ENCODE peak calls at places on chromosomes 4 and X, in four cellular contexts. One of them, this sample, is unnamed.

GRCh38 chr4:143294710-143295109 is 42.0 kb upstream of the GAB1 start:
- DNase-seq in stimulated activated CD4-positive, alpha-beta T cell treated with anti-CD3 and anti-CD28 coated beads, Interleukin-4, amount 100 ng/mL, for 4 hours: no peak
- DNase-seq in stimulated activated CD8-positive, alpha-beta memory T cell treated with anti-CD3 and anti-CD28 coated beads, Interleukin-15, amount 100 ng/mL, for 48 hours: no peak
- DNase-seq in central memory CD4-positive, alpha-beta T cell: no peak
- DNase-seq in this sample: no peak

GRCh38 chr4:6118201-6118600 is 82.1 kb downstream of the JAKMIP1 start:
- DNase-seq in central memory CD4-positive, alpha-beta T cell: no peak
- DNase-seq in stimulated activated CD4-positive, alpha-beta T cell treated with anti-CD3 and anti-CD28 coated beads, Interleukin-4, amount 100 ng/mL, for 4 hours: no peak
- DNase-seq in stimulated activated CD8-positive, alpha-beta memory T cell treated with anti-CD3 and anti-CD28 coated beads, Interleukin-15, amount 100 ng/mL, for 48 hours: no peak
- DNase-seq in this sample: no peak

GRCh38 chr4:39067451-39067850 is 5.4 kb downstream of the KLHL5 start:
- DNase-seq in stimulated activated CD4-positive, alpha-beta T cell treated with anti-CD3 and anti-CD28 coated beads, Interleukin-4, amount 100 ng/mL, for 4 hours: no peak
- DNase-seq in stimulated activated CD8-positive, alpha-beta memory T cell treated with anti-CD3 and anti-CD28 coated beads, Interleukin-15, amount 100 ng/mL, for 48 hours: no peak
- DNase-seq in central memory CD4-positive, alpha-beta T cell: no peak
- DNase-seq in this sample: no peak

GRCh38 chr4:25350561-25350960 is 26.5 kb upstream of the ANAPC4 start:
- DNase-seq in central memory CD4-positive, alpha-beta T cell: no peak
- DNase-seq in stimulated activated CD4-positive, alpha-beta T cell treated with anti-CD3 and anti-CD28 coated beads, Interleukin-4, amount 100 ng/mL, for 4 hours: no peak
- DNase-seq in stimulated activated CD8-positive, alpha-beta memory T cell treated with anti-CD3 and anti-CD28 coated beads, Interleukin-15, amount 100 ng/mL, for 48 hours: no peak
- DNase-seq in this sample: no peak

GRCh38 chr4:81724925-81725329 is 253.2 kb upstream of the RASGEF1B start:
- DNase-seq in stimulated activated CD8-positive, alpha-beta memory T cell treated with anti-CD3 and anti-CD28 coated beads, Interleukin-15, amount 100 ng/mL, for 48 hours: peak
- DNase-seq in central memory CD4-positive, alpha-beta T cell: peak
- DNase-seq in stimulated activated CD4-positive, alpha-beta T cell treated with anti-CD3 and anti-CD28 coated beads, Interleukin-4, amount 100 ng/mL, for 4 hours: peak
- DNase-seq in this sample: peak

GRCh38 chrX:93538575-93538974 is 134.8 kb downstream of the NAP1L3 start:
- DNase-seq in central memory CD4-positive, alpha-beta T cell: no peak
- DNase-seq in stimulated activated CD8-positive, alpha-beta memory T cell treated with anti-CD3 and anti-CD28 coated beads, Interleukin-15, amount 100 ng/mL, for 48 hours: no peak
- DNase-seq in stimulated activated CD4-positive, alpha-beta T cell treated with anti-CD3 and anti-CD28 coated beads, Interleukin-4, amount 100 ng/mL, for 4 hours: no peak
- DNase-seq in this sample: no peak

GRCh38 chr4:38691251-38692008 is 27.4 kb downstream of the KLF3 start:
- DNase-seq in central memory CD4-positive, alpha-beta T cell: no peak
- DNase-seq in stimulated activated CD8-positive, alpha-beta memory T cell treated with anti-CD3 and anti-CD28 coated beads, Interleukin-15, amount 100 ng/mL, for 48 hours: no peak
- DNase-seq in stimulated activated CD4-positive, alpha-beta T cell treated with anti-CD3 and anti-CD28 coated beads, Interleukin-4, amount 100 ng/mL, for 4 hours: no peak
- DNase-seq in this sample: no peak

GRCh38 chr4:27318740-27319139 is 458.1 kb downstream of the STIM2 start:
- DNase-seq in stimulated activated CD8-positive, alpha-beta memory T cell treated with anti-CD3 and anti-CD28 coated beads, Interleukin-15, amount 100 ng/mL, for 48 hours: peak
- DNase-seq in central memory CD4-positive, alpha-beta T cell: no peak
- DNase-seq in stimulated activated CD4-positive, alpha-beta T cell treated with anti-CD3 and anti-CD28 coated beads, Interleukin-4, amount 100 ng/mL, for 4 hours: no peak
- DNase-seq in this sample: no peak

GRCh38 chr4:140931904-140932303 is 175.7 kb upstream of the TBC1D9 start:
- DNase-seq in stimulated activated CD8-positive, alpha-beta memory T cell treated with anti-CD3 and anti-CD28 coated beads, Interleukin-15, amount 100 ng/mL, for 48 hours: no peak
- DNase-seq in central memory CD4-positive, alpha-beta T cell: no peak
- DNase-seq in stimulated activated CD4-positive, alpha-beta T cell treated with anti-CD3 and anti-CD28 coated beads, Interleukin-4, amount 100 ng/mL, for 4 hours: no peak
- DNase-seq in this sample: no peak

GRCh38 chrX:18039023-18039422 is 177.9 kb upstream of the RAI2 start:
- DNase-seq in stimulated activated CD8-positive, alpha-beta memory T cell treated with anti-CD3 and anti-CD28 coated beads, Interleukin-15, amount 100 ng/mL, for 48 hours: no peak
- DNase-seq in stimulated activated CD4-positive, alpha-beta T cell treated with anti-CD3 and anti-CD28 coated beads, Interleukin-4, amount 100 ng/mL, for 4 hours: no peak
- DNase-seq in central memory CD4-positive, alpha-beta T cell: no peak
- DNase-seq in this sample: no peak

GRCh38 chr4:3700223-3700622 is 66.0 kb upstream of the ADRA2C start:
- DNase-seq in central memory CD4-positive, alpha-beta T cell: no peak
- DNase-seq in stimulated activated CD8-positive, alpha-beta memory T cell treated with anti-CD3 and anti-CD28 coated beads, Interleukin-15, amount 100 ng/mL, for 48 hours: no peak
- DNase-seq in stimulated activated CD4-positive, alpha-beta T cell treated with anti-CD3 and anti-CD28 coated beads, Interleukin-4, amount 100 ng/mL, for 4 hours: no peak
- DNase-seq in this sample: no peak

GRCh38 chrX:51917600-51917999 is 24.2 kb downstream of the MAGED1 start:
- DNase-seq in stimulated activated CD8-positive, alpha-beta memory T cell treated with anti-CD3 and anti-CD28 coated beads, Interleukin-15, amount 100 ng/mL, for 48 hours: no peak
- DNase-seq in stimulated activated CD4-positive, alpha-beta T cell treated with anti-CD3 and anti-CD28 coated beads, Interleukin-4, amount 100 ng/mL, for 4 hours: no peak
- DNase-seq in central memory CD4-positive, alpha-beta T cell: no peak
- DNase-seq in this sample: no peak

GRCh38 chrX:48891402-48892288 is 5.9 kb downstream of the TIMM17B start:
- DNase-seq in stimulated activated CD4-positive, alpha-beta T cell treated with anti-CD3 and anti-CD28 coated beads, Interleukin-4, amount 100 ng/mL, for 4 hours: peak
- DNase-seq in stimulated activated CD8-positive, alpha-beta memory T cell treated with anti-CD3 and anti-CD28 coated beads, Interleukin-15, amount 100 ng/mL, for 48 hours: peak
- DNase-seq in central memory CD4-positive, alpha-beta T cell: peak
- DNase-seq in this sample: peak

GRCh38 chrX:68440940-68441339 is 7.6 kb upstream of the OPHN1 start:
- DNase-seq in stimulated activated CD4-positive, alpha-beta T cell treated with anti-CD3 and anti-CD28 coated beads, Interleukin-4, amount 100 ng/mL, for 4 hours: no peak
- DNase-seq in stimulated activated CD8-positive, alpha-beta memory T cell treated with anti-CD3 and anti-CD28 coated beads, Interleukin-15, amount 100 ng/mL, for 48 hours: no peak
- DNase-seq in central memory CD4-positive, alpha-beta T cell: no peak
- DNase-seq in this sample: no peak

GRCh38 chrX:28920141-28920540 is 332.9 kb downstream of the IL1RAPL1 start:
- DNase-seq in stimulated activated CD8-positive, alpha-beta memory T cell treated with anti-CD3 and anti-CD28 coated beads, Interleukin-15, amount 100 ng/mL, for 48 hours: no peak
- DNase-seq in central memory CD4-positive, alpha-beta T cell: no peak
- DNase-seq in stimulated activated CD4-positive, alpha-beta T cell treated with anti-CD3 and anti-CD28 coated beads, Interleukin-4, amount 100 ng/mL, for 4 hours: no peak
- DNase-seq in this sample: no peak

GRCh38 chr4:5757954-5758353 is 47.0 kb downstream of the EVC start:
- DNase-seq in stimulated activated CD4-positive, alpha-beta T cell treated with anti-CD3 and anti-CD28 coated beads, Interleukin-4, amount 100 ng/mL, for 4 hours: no peak
- DNase-seq in stimulated activated CD8-positive, alpha-beta memory T cell treated with anti-CD3 and anti-CD28 coated beads, Interleukin-15, amount 100 ng/mL, for 48 hours: no peak
- DNase-seq in central memory CD4-positive, alpha-beta T cell: no peak
- DNase-seq in this sample: no peak

GRCh38 chr4:5361968-5362367 is 310.7 kb downstream of the STK32B start:
- DNase-seq in stimulated activated CD8-positive, alpha-beta memory T cell treated with anti-CD3 and anti-CD28 coated beads, Interleukin-15, amount 100 ng/mL, for 48 hours: no peak
- DNase-seq in stimulated activated CD4-positive, alpha-beta T cell treated with anti-CD3 and anti-CD28 coated beads, Interleukin-4, amount 100 ng/mL, for 4 hours: no peak
- DNase-seq in central memory CD4-positive, alpha-beta T cell: no peak
- DNase-seq in this sample: no peak

GRCh38 chrX:2650865-2651264 is 40.2 kb upstream of the CD99 start:
- DNase-seq in stimulated activated CD4-positive, alpha-beta T cell treated with anti-CD3 and anti-CD28 coated beads, Interleukin-4, amount 100 ng/mL, for 4 hours: no peak
- DNase-seq in stimulated activated CD8-positive, alpha-beta memory T cell treated with anti-CD3 and anti-CD28 coated beads, Interleukin-15, amount 100 ng/mL, for 48 hours: no peak
- DNase-seq in central memory CD4-positive, alpha-beta T cell: no peak
- DNase-seq in this sample: no peak

GRCh38 chrX:13697440-13697839 is 8.5 kb downstream of the RAB9A start:
- DNase-seq in stimulated activated CD4-positive, alpha-beta T cell treated with anti-CD3 and anti-CD28 coated beads, Interleukin-4, amount 100 ng/mL, for 4 hours: no peak
- DNase-seq in central memory CD4-positive, alpha-beta T cell: no peak
- DNase-seq in stimulated activated CD8-positive, alpha-beta memory T cell treated with anti-CD3 and anti-CD28 coated beads, Interleukin-15, amount 100 ng/mL, for 48 hours: no peak
- DNase-seq in this sample: no peak

GRCh38 chr4:111842336-111842735 is 302.9 kb upstream of the FAM241A start:
- DNase-seq in stimulated activated CD8-positive, alpha-beta memory T cell treated with anti-CD3 and anti-CD28 coated beads, Interleukin-15, amount 100 ng/mL, for 48 hours: no peak
- DNase-seq in central memory CD4-positive, alpha-beta T cell: no peak
- DNase-seq in stimulated activated CD4-positive, alpha-beta T cell treated with anti-CD3 and anti-CD28 coated beads, Interleukin-4, amount 100 ng/mL, for 4 hours: no peak
- DNase-seq in this sample: no peak

GRCh38 chrX:124346064-124346876 is at the start of gene SH2D1A:
- DNase-seq in stimulated activated CD8-positive, alpha-beta memory T cell treated with anti-CD3 and anti-CD28 coated beads, Interleukin-15, amount 100 ng/mL, for 48 hours: no peak
- DNase-seq in central memory CD4-positive, alpha-beta T cell: peak
- DNase-seq in stimulated activated CD4-positive, alpha-beta T cell treated with anti-CD3 and anti-CD28 coated beads, Interleukin-4, amount 100 ng/mL, for 4 hours: peak
- DNase-seq in this sample: no peak

GRCh38 chr4:46818604-46819003 is 90.4 kb downstream of the COX7B2 start:
- DNase-seq in central memory CD4-positive, alpha-beta T cell: no peak
- DNase-seq in stimulated activated CD8-positive, alpha-beta memory T cell treated with anti-CD3 and anti-CD28 coated beads, Interleukin-15, amount 100 ng/mL, for 48 hours: no peak
- DNase-seq in stimulated activated CD4-positive, alpha-beta T cell treated with anti-CD3 and anti-CD28 coated beads, Interleukin-4, amount 100 ng/mL, for 4 hours: no peak
- DNase-seq in this sample: no peak

GRCh38 chr4:41749650-41750049 is 1.1 kb upstream of the PHOX2B start:
- DNase-seq in central memory CD4-positive, alpha-beta T cell: no peak
- DNase-seq in stimulated activated CD4-positive, alpha-beta T cell treated with anti-CD3 and anti-CD28 coated beads, Interleukin-4, amount 100 ng/mL, for 4 hours: no peak
- DNase-seq in stimulated activated CD8-positive, alpha-beta memory T cell treated with anti-CD3 and anti-CD28 coated beads, Interleukin-15, amount 100 ng/mL, for 48 hours: no peak
- DNase-seq in this sample: no peak

GRCh38 chr4:53014881-53015280 is 152.8 kb downstream of the RASL11B start:
- DNase-seq in central memory CD4-positive, alpha-beta T cell: no peak
- DNase-seq in stimulated activated CD4-positive, alpha-beta T cell treated with anti-CD3 and anti-CD28 coated beads, Interleukin-4, amount 100 ng/mL, for 4 hours: no peak
- DNase-seq in stimulated activated CD8-positive, alpha-beta memory T cell treated with anti-CD3 and anti-CD28 coated beads, Interleukin-15, amount 100 ng/mL, for 48 hours: no peak
- DNase-seq in this sample: no peak

GRCh38 chrX:24025741-24026402 is 1.1 kb downstream of the KLHL15 start:
- DNase-seq in stimulated activated CD4-positive, alpha-beta T cell treated with anti-CD3 and anti-CD28 coated beads, Interleukin-4, amount 100 ng/mL, for 4 hours: no peak
- DNase-seq in central memory CD4-positive, alpha-beta T cell: no peak
- DNase-seq in stimulated activated CD8-positive, alpha-beta memory T cell treated with anti-CD3 and anti-CD28 coated beads, Interleukin-15, amount 100 ng/mL, for 48 hours: no peak
- DNase-seq in this sample: peak